ENCODE peak calls at places on chromosomes 12 and 14, in ten cellular contexts. M is GM12865, R is endothelial cell, X is A549, V is astrocyte of the cerebellum, N is heart left ventricle, I is foreskin fibroblast, L is HL-60, D is HFFc6, A is tibial nerve. U is an unnamed sample.

GRCh38 chr12:124684971-124685688 is 117.7 kb upstream of the NCOR2 start:
- DNase-seq in D (peak), M (peak), I (peak), N (no peak), L (no peak), A (peak), X (peak), R (no peak), V (peak), U (no peak)

GRCh38 chr12:1907652-1908611 is 10.5 kb downstream of the CACNA2D4 start:
- DNase-seq in V (no peak), D (no peak), N (no peak), X (no peak), I (no peak), R (no peak), A (no peak), L (no peak), M (no peak), U (peak)

GRCh38 chr12:64323006-64323405 is 67.6 kb downstream of the C12orf56 start:
- DNase-seq in X (no peak), D (no peak), M (no peak), A (no peak), N (no peak), I (no peak), R (no peak), V (no peak), L (no peak), U (no peak)

GRCh38 chr12:125229878-125230530 is 164.8 kb downstream of the AACS start:
- DNase-seq in L (no peak), V (no peak), D (no peak), X (no peak), N (no peak), M (no peak), I (no peak), R (no peak), A (no peak), U (no peak)

GRCh38 chr12:8123124-8123888 is at the start of gene CLEC4A:
- DNase-seq in R (no peak), A (no peak), V (no peak), X (no peak), I (no peak), D (no peak), L (no peak), N (no peak), M (no peak), U (no peak)

GRCh38 chr12:43444940-43445564 is 107.0 kb downstream of the ADAMTS20 start:
- DNase-seq in L (peak), D (peak), M (peak), X (no peak), V (peak), N (peak), A (peak), I (peak), R (peak), U (peak)

GRCh38 chr12:24770851-24771250 is 178.1 kb downstream of the BCAT1 start:
- DNase-seq in R (no peak), I (peak), D (no peak), M (no peak), X (no peak), N (no peak), V (no peak), L (no peak), A (no peak), U (no peak)

GRCh38 chr12:111819191-111820158 is 22.6 kb upstream of the MAPKAPK5 start:
- DNase-seq in D (peak), I (no peak), R (no peak), M (no peak), X (no peak), L (no peak), V (no peak), N (no peak), A (no peak), U (no peak)

GRCh38 chr14:34699873-34700621 is 14.3 kb downstream of the CFL2 start:
- DNase-seq in V (peak), I (peak), L (no peak), N (no peak), R (no peak), A (no peak), D (peak), X (peak), M (no peak), U (no peak)

GRCh38 chr12:88391556-88391955 is 188.7 kb downstream of the KITLG start:
- DNase-seq in I (peak), L (no peak), V (peak), X (peak), D (peak), R (no peak), M (peak), A (no peak), N (no peak), U (no peak)

GRCh38 chr14:69299286-69300035 is 39.5 kb downstream of the GALNT16 start:
- DNase-seq in X (no peak), D (no peak), M (peak), R (peak), N (no peak), I (no peak), L (no peak), A (no peak), V (no peak), U (no peak)

GRCh38 chr14:26528415-26529182 is 69.2 kb downstream of the NOVA1 start:
- DNase-seq in A (peak), D (no peak), L (no peak), R (no peak), I (no peak), V (peak), N (peak), M (no peak), X (no peak), U (no peak)

GRCh38 chr12:79168687-79169086 is 304.1 kb downstream of the SYT1 start:
- DNase-seq in I (no peak), X (no peak), L (no peak), R (no peak), N (no peak), V (no peak), A (no peak), D (no peak), M (no peak), U (no peak)

GRCh38 chr12:108176292-108176691 is 47.2 kb downstream of the WSCD2 start:
- DNase-seq in I (no peak), N (no peak), M (no peak), A (no peak), L (no peak), X (no peak), R (no peak), D (no peak), V (no peak), U (no peak)

GRCh38 chr14:94458558-94459200 is 6.1 kb upstream of the SERPINA11 start:
- DNase-seq in D (no peak), M (no peak), L (no peak), X (no peak), R (no peak), N (no peak), I (no peak), A (no peak), V (no peak), U (no peak)

GRCh38 chr12:131390408-131391100 is 320.3 kb upstream of the SFSWAP start:
- DNase-seq in I (no peak), M (peak), A (no peak), V (no peak), X (peak), D (no peak), R (peak), N (no peak), L (no peak), U (peak)

DNA sequence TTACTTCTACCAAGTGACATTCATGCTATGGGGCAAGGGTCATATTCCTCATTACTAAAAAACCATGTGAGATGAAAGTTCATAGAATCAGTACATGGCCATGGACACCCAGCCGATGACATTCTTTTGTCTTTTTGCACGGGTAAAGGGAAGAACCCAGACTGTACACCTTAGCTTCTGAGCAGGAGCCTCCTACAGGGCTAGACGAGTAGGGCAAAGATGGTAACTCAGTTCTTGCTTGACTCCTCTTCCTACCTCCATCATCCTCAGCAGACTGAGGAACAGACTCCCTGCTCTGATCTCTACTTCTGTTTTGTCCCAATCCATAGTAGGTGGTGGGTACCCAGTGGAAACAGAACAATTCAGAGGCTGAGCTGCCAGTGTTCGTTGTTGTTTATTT is 281.3 kb downstream of the NPAS3 start:
- DNase-seq in V (no peak), N (no peak), R (no peak), I (no peak), A (no peak), X (no peak), M (no peak), D (no peak), L (no peak), U (no peak)
- TF ChIP-seq CTCF in V (no peak), N (no peak), R (no peak), I (no peak), A (no peak), X (no peak), M (no peak), D (no peak), L (no peak), U (no peak)

DNA sequence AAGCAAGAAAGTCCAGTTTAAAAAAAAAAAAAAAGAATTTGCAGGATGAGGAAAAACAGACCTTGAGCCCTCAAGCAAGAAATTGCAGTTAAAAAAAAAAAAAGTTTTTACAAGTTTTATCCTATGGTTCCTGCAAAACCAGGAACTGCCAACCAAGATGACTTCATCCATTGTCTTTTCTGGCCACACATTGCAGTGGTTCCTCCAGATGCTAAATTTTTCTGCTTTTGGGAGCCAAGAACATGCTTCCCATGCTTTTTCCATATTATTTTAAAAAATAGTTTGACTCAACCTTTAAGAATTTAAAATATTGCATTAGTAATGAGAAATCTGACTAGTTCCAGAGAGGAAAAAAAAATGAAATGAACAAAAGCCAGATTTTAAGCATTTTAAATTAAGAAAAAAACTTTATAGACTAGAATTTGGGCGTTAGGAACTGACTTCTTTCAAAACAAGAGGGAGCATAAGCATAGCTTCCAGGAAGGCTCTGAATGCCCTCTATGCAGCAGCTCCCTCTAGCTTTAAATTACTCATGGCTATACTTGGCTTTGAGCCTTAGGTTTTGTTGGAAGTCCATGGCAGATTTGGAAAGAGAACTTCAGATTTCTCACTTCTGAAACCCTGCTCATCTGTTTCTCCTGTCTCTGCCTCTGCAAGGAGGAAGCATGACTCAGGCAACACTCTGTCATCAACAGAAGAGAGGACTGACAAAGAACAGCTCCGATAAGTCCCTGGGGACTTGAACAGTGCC is 124.5 kb downstream of the GPR65 start:
- DNase-seq in D (peak), N (peak), X (no peak), M (peak), V (peak), L (peak), A (peak), R (no peak), I (peak), U (no peak)
- TF ChIP-seq CTCF in D (no peak), N (peak), X (no peak), M (no peak), V (peak), L (no peak), A (no peak), R (no peak), I (peak), U (no peak)

DNA sequence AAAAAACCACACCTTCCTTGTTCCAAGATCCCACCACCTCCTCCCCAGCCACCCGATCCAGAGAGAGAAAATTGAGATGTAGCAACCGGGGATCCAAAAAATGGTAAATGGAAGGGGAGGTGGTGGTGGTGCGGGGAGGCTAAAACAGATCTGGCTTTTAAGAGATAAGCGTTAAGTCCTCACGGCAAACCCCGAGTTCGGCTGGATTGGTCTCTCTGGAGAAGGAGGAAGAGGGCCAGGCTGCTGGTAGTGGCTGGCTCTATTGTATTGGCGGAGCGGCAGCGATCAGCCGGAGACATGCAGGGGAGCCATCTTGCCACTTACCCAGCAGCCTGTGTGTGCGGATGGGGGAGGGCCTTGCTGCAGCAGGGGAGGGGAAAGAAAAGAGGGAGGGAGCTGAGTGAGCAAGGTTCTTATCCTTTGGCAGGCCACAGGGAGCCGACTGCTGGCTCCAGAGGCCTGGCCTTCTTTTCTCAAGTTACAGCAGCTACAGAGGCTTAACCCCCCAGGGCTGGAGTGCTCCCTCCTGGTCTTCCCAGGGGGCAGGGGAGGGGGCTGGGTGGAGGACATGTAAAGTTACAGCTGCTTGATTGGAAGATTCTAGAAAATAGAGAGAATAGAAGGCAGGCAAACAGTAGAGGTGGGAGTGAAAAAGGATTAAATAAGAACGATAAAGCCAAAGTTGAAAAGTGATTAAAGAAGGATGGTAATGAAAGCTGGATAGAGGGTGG is 14.1 kb upstream of the CDH24 start:
- DNase-seq in X (peak), I (peak), D (peak), L (peak), A (peak), M (peak), V (peak), N (peak), R (peak), U (peak)
- TF ChIP-seq CTCF in X (no peak), I (no peak), D (no peak), L (no peak), A (no peak), M (no peak), V (no peak), N (no peak), R (no peak), U (no peak)

GRCh38 chr14:61188936-61189808 is 92.0 kb downstream of the TMEM30B start:
- DNase-seq in D (peak), I (peak), R (peak), N (peak), V (no peak), L (no peak), M (peak), X (peak), A (peak), U (peak)
- TF ChIP-seq CTCF in D (peak), I (peak), R (no peak), N (peak), V (peak), L (no peak), M (peak), X (peak), A (peak), U (peak)

DNA sequence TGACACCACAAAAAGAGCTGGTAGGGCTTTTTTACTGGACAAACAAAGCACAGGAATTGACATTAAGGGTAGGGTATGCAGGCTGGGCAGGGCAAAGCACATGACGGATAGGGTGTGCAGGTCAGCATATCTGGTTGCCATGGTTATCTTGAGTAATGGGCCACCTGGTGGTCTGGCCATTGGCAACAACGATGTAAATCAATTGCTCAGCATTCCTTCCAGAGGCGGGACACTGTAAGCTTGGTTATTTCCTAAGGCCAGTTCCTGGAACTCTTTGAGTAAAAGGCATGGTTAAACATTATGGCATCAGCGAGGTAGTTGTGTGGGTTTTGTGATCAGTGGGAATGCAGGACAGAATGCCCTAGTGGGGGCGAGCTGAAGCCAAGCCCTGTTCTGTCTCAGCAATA is 396.9 kb upstream of the PDE3A start:
- DNase-seq in A (no peak), X (peak), N (no peak), V (peak), M (no peak), I (no peak), R (peak), D (no peak), L (no peak), U (peak)
- TF ChIP-seq CTCF in A (no peak), X (no peak), N (no peak), V (no peak), M (no peak), I (no peak), R (no peak), D (no peak), L (no peak), U (peak)

DNA sequence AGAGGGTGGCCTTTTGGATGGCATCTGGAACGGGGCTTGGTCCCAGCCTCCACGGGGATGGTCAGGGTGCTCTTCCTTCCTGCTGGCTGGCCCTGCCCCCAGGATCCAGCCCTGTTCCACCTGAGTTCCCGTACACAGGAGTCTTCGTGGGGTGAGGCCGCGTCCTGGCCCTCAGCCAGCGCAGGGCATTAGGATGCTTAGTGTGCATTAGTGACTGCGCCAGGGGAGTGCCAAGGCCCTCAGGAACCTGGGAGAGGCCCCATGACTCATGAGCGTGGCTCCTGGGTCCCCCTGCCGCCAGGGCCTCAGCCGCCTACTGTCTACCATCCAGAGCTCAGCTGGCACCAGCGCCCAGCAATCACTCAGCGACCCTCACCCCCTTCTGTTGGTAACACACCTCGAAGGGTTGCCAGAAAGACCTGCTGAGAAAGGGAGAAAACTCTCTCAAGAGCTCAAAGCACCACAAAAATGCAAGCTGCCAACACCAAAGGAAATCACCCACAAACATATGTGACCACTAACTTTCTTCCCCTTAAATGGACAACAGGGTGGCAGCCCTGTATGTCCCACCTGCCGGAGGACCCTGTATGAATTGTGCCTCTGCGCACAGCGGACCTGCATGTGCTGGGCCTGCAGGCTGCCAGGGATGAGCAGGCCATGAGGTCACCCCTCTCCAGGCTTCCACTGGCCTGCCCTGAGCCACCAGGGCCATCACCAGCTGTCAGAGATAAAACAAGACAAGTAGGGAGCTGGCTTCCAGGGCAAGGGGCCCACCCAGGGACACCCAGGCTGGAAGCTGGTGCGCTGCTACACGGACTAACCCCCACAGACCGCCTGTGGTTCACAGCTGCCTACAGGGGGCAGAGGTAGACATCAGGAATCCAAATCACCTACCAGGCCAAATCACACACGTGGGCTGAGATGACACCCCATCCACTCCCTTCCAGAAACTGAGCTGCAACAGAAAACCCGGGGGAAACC is 28.7 kb downstream of the CCDC85C start:
- DNase-seq in D (peak), R (no peak), M (no peak), V (no peak), N (peak), A (no peak), L (no peak), X (peak), I (no peak), U (no peak)
- TF ChIP-seq CTCF in D (peak), R (no peak), M (no peak), V (peak), N (no peak), A (no peak), L (no peak), X (peak), I (peak), U (peak)

DNA sequence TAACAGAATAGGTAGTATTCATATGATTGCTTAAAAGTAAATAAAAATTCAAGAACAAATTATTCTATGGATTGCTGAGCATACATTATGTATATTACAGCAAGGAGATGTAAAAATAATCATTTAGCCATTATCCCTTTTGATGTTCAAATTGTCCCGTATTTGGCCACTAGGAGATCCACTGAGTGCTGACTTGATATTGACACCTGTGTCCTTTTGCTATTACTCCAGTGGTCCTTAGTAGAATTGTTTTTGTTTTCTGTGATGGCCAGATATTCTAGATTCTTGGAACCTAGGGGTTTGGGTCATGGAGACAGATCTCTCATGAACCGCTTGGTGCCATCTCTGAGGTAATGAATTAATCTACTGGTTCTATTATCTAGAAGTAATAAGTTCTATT is 16.8 kb downstream of the ERO1A start:
- DNase-seq in D (no peak), X (peak), V (no peak), N (no peak), M (peak), I (no peak), R (no peak), A (no peak), L (no peak), U (no peak)
- TF ChIP-seq CTCF in D (peak), X (peak), V (peak), N (peak), M (peak), I (peak), R (peak), A (no peak), L (no peak), U (peak)

GRCh38 chr14:104820669-104821228 is 19.8 kb downstream of the ZBTB42 start:
- DNase-seq in R (peak), A (no peak), N (peak), D (peak), I (peak), X (peak), M (no peak), L (no peak), V (no peak), U (no peak)
- TF ChIP-seq CTCF in R (no peak), A (peak), N (peak), D (peak), I (peak), X (no peak), M (no peak), L (no peak), V (peak), U (peak)